ENCODE peak calls at places on chromosomes 11 and 22, in eight cellular contexts. Q is uterus, S is T-cell, D is naive B cell, J is aorta, M is cardiac fibroblast, V is EH, K is AG10803. N is an unnamed sample.

GRCh38 chr11:37978647-37979046 is 1380.6 kb upstream of the RAG2 start:
- DNase-seq in Q (no peak), S (no peak), D (no peak), J (no peak), M (peak; percentile 53), V (no peak), K (no peak), N (no peak)

GRCh38 chr11:34150494-34151151 is 45.2 kb downstream of the NAT10 start:
- DNase-seq in Q (no peak), S (no peak), D (no peak), J (no peak), M (no peak), V (peak; percentile 57), K (peak; percentile 60), N (no peak)

GRCh38 chr11:35192347-35192746 is 53.4 kb downstream of the CD44 start:
- DNase-seq in Q (peak; percentile 73), S (no peak), D (no peak), J (no peak), M (peak; percentile 38), V (peak; percentile 53), K (peak; percentile 59), N (no peak)

GRCh38 chr11:67572747-67573419 is 10.7 kb upstream of the GSTP1 start:
- DNase-seq in Q (no peak), S (no peak), D (peak; percentile 32), J (no peak), M (peak; percentile 67), V (peak; percentile 65), K (peak; percentile 48), N (peak; percentile 53)

GRCh38 chr11:2589538-2589934 is 110.3 kb downstream of the KCNQ1OT1 start:
- DNase-seq in Q (no peak), S (no peak), D (no peak), J (peak; percentile 60), M (no peak), V (no peak), K (no peak), N (no peak)

GRCh38 chr11:47004595-47005033 is 68.1 kb downstream of the CSTPP1 start:
- DNase-seq in Q (peak; percentile 82), S (no peak), D (no peak), J (no peak), M (peak; percentile 95), V (peak; percentile 98), K (peak; percentile 98), N (no peak)

GRCh38 chr22:37060801-37061610 is 9.5 kb downstream of the KCTD17 start:
- DNase-seq in Q (no peak), S (no peak), D (no peak), J (no peak), M (no peak), V (no peak), K (no peak), N (peak; percentile 52)

GRCh38 chr11:12692238-12693074 is 18.2 kb downstream of the TEAD1 start:
- DNase-seq in Q (peak; percentile 93), S (no peak), D (no peak), J (peak; percentile 92), M (peak; percentile 92), V (peak; percentile 95), K (peak; percentile 90), N (no peak)

GRCh38 chr11:92739020-92739419 is 230.4 kb upstream of the MTNR1B start:
- DNase-seq in Q (no peak), S (no peak), D (no peak), J (no peak), M (peak; percentile 59), V (peak; percentile 48), K (peak; percentile 77), N (no peak)

GRCh38 chr22:30234786-30235470 is 11.6 kb downstream of the LIF start:
- DNase-seq in Q (no peak), S (no peak), D (no peak), J (no peak), M (no peak), V (peak; percentile 77), K (peak; percentile 83), N (no peak)

GRCh38 chr22:38736257-38736570 is 19.6 kb downstream of the SUN2 start:
- DNase-seq in Q (no peak), S (no peak), D (no peak), J (no peak), M (no peak), V (no peak), K (no peak), N (no peak)

GRCh38 chr11:5279678-5280077 is 9.9 kb upstream of the HBE1 start:
- DNase-seq in Q (no peak), S (no peak), D (no peak), J (no peak), M (no peak), V (peak; percentile 11), K (peak; percentile 11), N (no peak)

GRCh38 chr11:14537134-14537599 is 17.0 kb upstream of the PSMA1 start:
- DNase-seq in Q (no peak), S (peak; percentile 43), D (peak; percentile 59), J (no peak), M (peak; percentile 57), V (peak; percentile 32), K (peak; percentile 8), N (peak; percentile 21)

GRCh38 chr11:118838905-118839553 is 44.7 kb upstream of the CXCR5 start:
- DNase-seq in Q (no peak), S (no peak), D (peak; percentile 47), J (no peak), M (no peak), V (no peak), K (peak; percentile 18), N (no peak)

GRCh38 chr11:108414958-108415357 is 52.4 kb downstream of the C11orf65 start:
- DNase-seq in Q (no peak), S (no peak), D (no peak), J (no peak), M (no peak), V (no peak), K (no peak), N (no peak)

GRCh38 chr11:19814421-19814820 is 101.8 kb downstream of the NAV2 start:
- DNase-seq in Q (no peak), S (no peak), D (no peak), J (no peak), M (no peak), V (no peak), K (no peak), N (no peak)

GRCh38 chr11:10208045-10208674 is 85.9 kb downstream of the SBF2 start:
- DNase-seq in Q (no peak), S (no peak), D (peak; percentile 40), J (no peak), M (peak; percentile 70), V (peak; percentile 58), K (peak; percentile 55), N (peak; percentile 10)

GRCh38 chr11:116887909-116888556 is 50.6 kb upstream of the APOA1 start:
- DNase-seq in Q (no peak), S (no peak), D (no peak), J (no peak), M (no peak), V (peak; percentile 70), K (peak; percentile 73), N (no peak)

GRCh38 chr11:14980854-14981253 is 8.7 kb upstream of the CALCA start:
- DNase-seq in Q (no peak), S (no peak), D (no peak), J (no peak), M (peak; percentile 88), V (peak; percentile 77), K (peak; percentile 71), N (no peak)

GRCh38 chr11:93100211-93100610 is 97.6 kb downstream of the SLC36A4 start:
- DNase-seq in Q (no peak), S (no peak), D (no peak), J (no peak), M (peak; percentile 70), V (peak; percentile 88), K (peak; percentile 18), N (no peak)

GRCh38 chr11:68545347-68545746 is 84.8 kb downstream of the PPP6R3 start:
- DNase-seq in Q (no peak), S (no peak), D (no peak), J (no peak), M (no peak), V (no peak), K (no peak), N (no peak)

GRCh38 chr22:22099833-22100812 is 117.5 kb upstream of the TOP3B start:
- DNase-seq in Q (no peak), S (no peak), D (no peak), J (no peak), M (peak; percentile 44), V (peak; percentile 19), K (no peak), N (no peak)

GRCh38 chr11:67442504-67443398 is 525 bp downstream of the CORO1B start:
- DNase-seq in Q (no peak), S (no peak), D (no peak), J (no peak), M (no peak), V (peak; percentile 23), K (no peak), N (no peak)

GRCh38 chr22:50660306-50660705 is 12.3 kb upstream of the SHANK3 start:
- DNase-seq in Q (no peak), S (no peak), D (no peak), J (no peak), M (peak; percentile 17), V (no peak), K (no peak), N (no peak)

GRCh38 chr11:100681064-100681502 is 6.0 kb upstream of the ARHGAP42 start:
- DNase-seq in Q (peak; percentile 46), S (no peak), D (peak; percentile 74), J (no peak), M (peak; percentile 67), V (peak; percentile 43), K (peak; percentile 52), N (peak; percentile 62)

GRCh38 chr11:697028-697491 is 1.4 kb downstream of the TMEM80 start:
- DNase-seq in Q (peak; percentile 42), S (no peak), D (peak; percentile 68), J (no peak), M (peak; percentile 83), V (peak; percentile 88), K (peak; percentile 95), N (no peak)

GRCh38 chr22:35376728-35377472 is 4.0 kb upstream of the HMOX1 start:
- DNase-seq in Q (peak; percentile 95), S (peak; percentile 25), D (peak; percentile 73), J (peak; percentile 95), M (peak; percentile 100), V (peak; percentile 99), K (peak; percentile 99), N (peak; percentile 93)

GRCh38 chr22:36409911-36410756 is 22.4 kb upstream of the MYH9 start:
- DNase-seq in Q (peak; percentile 27), S (peak; percentile 71), D (peak; percentile 77), J (peak; percentile 84), M (no peak), V (peak; percentile 30), K (no peak), N (peak; percentile 98)

GRCh38 chr11:9738126-9738525 is 74.2 kb downstream of the SWAP70 start:
- DNase-seq in Q (no peak), S (no peak), D (no peak), J (no peak), M (no peak), V (peak; percentile 28), K (no peak), N (no peak)

GRCh38 chr11:105393326-105393725 is 216.5 kb upstream of the GRIA4 start:
- DNase-seq in Q (no peak), S (no peak), D (no peak), J (no peak), M (no peak), V (no peak), K (no peak), N (no peak)

GRCh38 chr22:31659246-31659645 is 2.8 kb downstream of the PISD start:
- DNase-seq in Q (no peak), S (no peak), D (no peak), J (no peak), M (no peak), V (peak; percentile 36), K (no peak), N (no peak)

GRCh38 chr11:9992306-9992705 is 301.7 kb downstream of the SBF2 start:
- DNase-seq in Q (no peak), S (no peak), D (no peak), J (no peak), M (peak; percentile 14), V (no peak), K (peak; percentile 48), N (no peak)

GRCh38 chr22:20438678-20439492 is 1.3 kb upstream of the SCARF2 start:
- DNase-seq in Q (no peak), S (no peak), D (no peak), J (peak; percentile 79), M (peak; percentile 33), V (peak; percentile 49), K (no peak), N (no peak)